ENCODE peak calls at places on chromosomes 2 and 18, in eight cellular contexts. U is HCT116, H is sigmoid colon, Y is A549, G is upper lobe of left lung, K is stomach, D is breast epithelium, I is body of pancreas. L is an unnamed sample.

GRCh38 chr2:234686088-234686890 is 189.4 kb upstream of the ARL4C start:
- DNase-seq in U (no peak), Y (no peak), G (no peak), K (no peak), D (peak; percentile 51), H (no peak), I (no peak), L (no peak)

GRCh38 chr2:200944467-200945394 is 18.7 kb downstream of the ORC2 start:
- DNase-seq in I (peak; percentile 33), Y (peak; percentile 31), K (peak; percentile 62), D (no peak), G (peak; percentile 24), H (no peak), U (peak; percentile 95), L (no peak)

GRCh38 chr2:189164732-189165131 is 14.8 kb downstream of the COL5A2 start:
- DNase-seq in H (peak; percentile 66), Y (no peak), D (no peak), I (no peak), K (no peak), G (no peak), U (no peak), L (peak; percentile 38)

GRCh38 chr2:26764078-26764887 is at the start of gene SLC35F6:
- DNase-seq in G (peak; percentile 89), I (peak; percentile 87), H (peak; percentile 92), U (no peak), Y (peak; percentile 88), K (peak; percentile 85), D (peak; percentile 65), L (peak; percentile 71)

GRCh38 chr18:35983147-35983546 is 10.7 kb downstream of the RMP24 start:
- DNase-seq in Y (no peak), D (no peak), U (no peak), K (no peak), I (no peak), H (no peak), G (no peak), L (no peak)

GRCh38 chr18:30908381-30908780 is 134.2 kb downstream of the DSC3 start:
- DNase-seq in Y (no peak), H (no peak), G (no peak), K (no peak), D (no peak), I (no peak), U (no peak), L (no peak)

GRCh38 chr18:34495434-34495833 is 214.7 kb upstream of the DTNA start:
- DNase-seq in D (no peak), G (no peak), U (no peak), Y (no peak), I (no peak), H (no peak), K (no peak), L (no peak)

GRCh38 chr2:120667981-120668380 is 67.7 kb upstream of the GLI2 start:
- DNase-seq in U (no peak), D (no peak), I (no peak), Y (no peak), G (peak; percentile 6), H (peak; percentile 18), K (peak; percentile 3), L (no peak)

GRCh38 chr2:11506611-11506969 is 27.3 kb upstream of the GREB1 start:
- DNase-seq in K (no peak), D (no peak), G (no peak), H (no peak), U (no peak), Y (no peak), I (no peak), L (no peak)

GRCh38 chr18:44744206-44745180 is 63.8 kb downstream of the SETBP1 start:
- DNase-seq in G (no peak), D (no peak), I (peak; percentile 75), H (peak; percentile 75), K (no peak), Y (no peak), U (no peak), L (peak; percentile 68)

GRCh38 chr2:67936995-67937394 is 125.8 kb downstream of the C1D start:
- DNase-seq in Y (no peak), G (no peak), K (no peak), D (no peak), U (no peak), H (no peak), I (no peak), L (no peak)

GRCh38 chr2:220005362-220005761 is 377.9 kb downstream of the SLC4A3 start:
- DNase-seq in H (no peak), I (no peak), D (no peak), U (no peak), G (no peak), K (no peak), Y (no peak), L (no peak)

GRCh38 chr2:177806025-177806424 is 266.6 kb downstream of the PDE11A start:
- DNase-seq in I (no peak), Y (no peak), H (no peak), K (no peak), U (no peak), D (no peak), G (no peak), L (no peak)

DNA sequence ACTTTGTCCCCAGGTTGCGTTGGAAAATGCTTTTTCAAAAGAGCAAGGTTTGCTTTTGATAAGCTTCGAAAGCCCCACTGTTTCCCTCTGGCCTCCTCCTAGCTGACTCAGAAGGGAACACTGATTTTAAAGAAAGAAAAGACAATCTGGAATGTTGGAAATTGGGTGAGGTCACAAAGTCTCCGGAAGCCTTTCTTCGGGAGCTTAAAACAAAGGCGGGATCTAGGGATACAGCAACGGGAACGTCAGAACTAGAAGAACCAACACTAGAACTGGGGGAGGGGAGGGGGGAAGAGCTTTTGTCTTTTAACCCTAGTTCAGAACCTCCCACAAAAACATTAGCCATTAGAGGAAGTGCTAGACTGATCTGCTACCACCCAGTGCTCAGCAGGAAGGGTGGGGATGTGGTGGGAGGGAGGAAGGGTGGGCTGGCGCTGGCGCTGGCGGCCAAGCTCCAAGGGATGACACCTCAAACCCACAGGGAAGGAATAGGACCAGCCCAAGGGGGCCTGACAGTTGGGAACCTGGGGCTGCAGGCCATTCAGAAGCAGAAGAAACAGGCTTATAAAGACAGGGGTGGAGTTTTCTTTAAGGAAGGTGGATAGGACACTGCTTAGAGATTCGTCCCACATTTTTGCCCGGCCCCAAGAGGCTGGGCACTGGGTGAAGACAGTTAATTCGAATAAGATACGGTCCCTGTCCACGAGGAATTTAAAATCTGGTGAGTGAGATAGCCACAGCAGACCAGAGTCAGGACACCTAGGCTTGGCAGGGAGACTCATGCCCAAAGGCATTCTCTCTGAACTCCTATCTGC is 1.7 kb downstream of the TMSB10 start:
- DNase-seq in I (no peak), U (peak; percentile 83), D (peak; percentile 50), K (no peak), Y (peak; percentile 93), H (peak; percentile 83), G (peak; percentile 72), L (peak; percentile 51)
- H3K4me1 ChIP-seq in I (peaks cover 18% of the 10 kb centered on the region), U (peaks cover 16% of the 10 kb centered on the region), D (no peaks in the 10 kb centered on the region), K (peaks cover 28% of the 10 kb centered on the region), Y (peaks cover 16% of the 10 kb centered on the region), H (no peaks in the 10 kb centered on the region), G (peaks cover 24% of the 10 kb centered on the region), L (peaks cover 21% of the 10 kb centered on the region)

DNA sequence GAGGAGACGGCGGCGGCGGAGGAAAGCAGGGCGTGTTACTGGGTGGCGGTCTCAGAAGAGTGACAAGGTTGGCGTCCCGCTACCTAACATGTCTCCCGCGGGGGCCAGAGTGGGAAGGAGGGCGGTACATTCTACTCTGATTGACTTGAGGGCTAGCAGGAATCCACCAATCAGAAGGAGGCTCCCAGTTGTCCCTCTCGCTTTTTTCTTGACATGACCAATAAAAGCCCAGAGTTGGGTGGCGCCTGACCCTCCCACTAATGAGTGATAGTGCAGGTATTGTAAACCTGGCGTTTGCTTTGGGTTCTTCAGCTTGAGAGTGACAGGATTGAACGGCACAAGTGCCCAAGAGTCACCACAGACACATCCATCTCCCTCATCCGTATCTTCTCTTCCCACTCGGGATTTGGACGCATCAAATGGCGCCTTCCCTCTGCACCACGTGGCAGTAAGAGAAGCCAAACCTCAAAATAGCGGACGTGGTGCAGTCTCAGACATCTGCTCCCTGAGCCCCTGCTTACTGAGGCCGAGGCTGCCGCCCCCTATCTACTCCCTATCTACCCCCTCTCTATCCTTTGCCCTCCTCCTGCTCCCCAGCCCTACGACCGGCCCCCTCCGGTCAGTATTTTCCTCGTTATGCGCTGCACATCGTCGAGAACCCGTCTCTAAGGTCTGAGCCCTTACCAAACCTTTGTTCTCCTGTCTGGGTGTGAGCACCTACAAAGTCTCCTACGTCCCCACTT is 746 bp upstream of the FAM161A start:
- DNase-seq in K (peak; percentile 90), G (peak; percentile 94), U (peak; percentile 97), D (peak; percentile 92), Y (peak; percentile 97), H (peak; percentile 95), I (peak; percentile 95), L (peak; percentile 90)
- TF ChIP-seq POLR2A in K (no peak), G (no peak), U (peak; percentile 45), D (no peak), Y (peak; percentile 40), H (no peak), I (peak; percentile 61), L (peak; percentile 57)

GRCh38 chr2:168528469-168528868 is 72.4 kb downstream of the CERS6 start:
- DNase-seq in U (no peak), I (no peak), D (no peak), Y (no peak), K (no peak), G (no peak), H (no peak), L (no peak)

GRCh38 chr2:168529900-168530561 is 74.0 kb downstream of the CERS6 start:
- DNase-seq in I (no peak), H (no peak), Y (no peak), G (no peak), U (no peak), K (no peak), D (no peak), L (no peak)

GRCh38 chr2:168530980-168531379 is 74.9 kb downstream of the CERS6 start:
- DNase-seq in I (no peak), Y (no peak), D (no peak), K (no peak), H (no peak), U (no peak), G (no peak), L (no peak)

GRCh38 chr2:168528016-168528415 is 71.9 kb downstream of the CERS6 start:
- DNase-seq in U (no peak), G (no peak), I (no peak), H (no peak), D (no peak), K (no peak), Y (no peak), L (no peak)

GRCh38 chr2:168529054-168529833 is 73.2 kb downstream of the CERS6 start:
- DNase-seq in H (no peak), D (no peak), U (no peak), G (no peak), K (no peak), Y (no peak), I (no peak), L (no peak)
- H3K4me1 ChIP-seq in H (no peaks in the 10 kb centered on the region), D (no peaks in the 10 kb centered on the region), U (no peaks in the 10 kb centered on the region), G (peaks cover 10% of the 10 kb centered on the region), K (peaks cover 76% of the 10 kb centered on the region), Y (peaks cover 42% of the 10 kb centered on the region), I (peaks cover 3% of the 10 kb centered on the region), L (peaks cover 65% of the 10 kb centered on the region)

GRCh38 chr18:24019641-24020331 is 5.2 kb downstream of the TTC39C start:
- DNase-seq in Y (no peak), U (no peak), G (no peak), I (no peak), H (no peak), D (no peak), K (no peak), L (no peak)
- TF ChIP-seq POLR2A in Y (no peak), U (no peak), G (no peak), I (no peak), H (no peak), D (no peak), K (no peak), L (no peak)

L was measured in gastrocnemius medialis.